ENCODE peak calls at places on chromosomes 16 and 17, in four cellular contexts. D, P, Y and T are unnamed samples.

GRCh38 chr16:80527297-80527696 is 13.5 kb upstream of the DYNLRB2 start:
- DNase-seq in P (no peak), D (peak; percentile 11), Y (no peak), T (no peak)

GRCh38 chr17:62995377-62995885 is 29.4 kb downstream of the TANC2 start:
- DNase-seq in P (no peak), D (peak; percentile 40), Y (no peak), T (no peak)

GRCh38 chr16:12675852-12676251 is 127.8 kb downstream of the CPPED1 start:
- DNase-seq in P (no peak), D (no peak), Y (no peak), T (no peak)

GRCh38 chr17:81898885-81899284 is 3.2 kb upstream of the NPB start:
- DNase-seq in D (no peak), Y (no peak), P (no peak), T (no peak)

GRCh38 chr16:54066451-54067056 is 220.0 kb downstream of the IRX3 start:
- DNase-seq in P (no peak), Y (no peak), D (no peak), T (no peak)

GRCh38 chr17:81479672-81480071 is 32.9 kb downstream of the ACTG1 start:
- DNase-seq in D (no peak), P (no peak), Y (no peak), T (no peak)

GRCh38 chr17:51805765-51806164 is 352.7 kb downstream of the CA10 start:
- DNase-seq in D (no peak), Y (no peak), P (no peak), T (no peak)

GRCh38 chr16:19123535-19124178 is 9.9 kb downstream of the ITPRIPL2 start:
- DNase-seq in D (no peak), Y (no peak), P (no peak), T (no peak)

GRCh38 chr17:43427362-43428043 is 28.7 kb downstream of the ARL4D start:
- DNase-seq in P (no peak), Y (no peak), D (no peak), T (no peak)

GRCh38 chr17:42016411-42016831 is 818 bp downstream of the DNAJC7 start:
- DNase-seq in D (peak; percentile 34), Y (no peak), P (no peak), T (no peak)

GRCh38 chr16:83898463-83899271 is at the start of gene MLYCD:
- DNase-seq in P (peak; percentile 95), D (peak; percentile 98), Y (peak; percentile 68), T (no peak)

GRCh38 chr17:80152057-80152831 is 5.3 kb upstream of the EIF4A3 start:
- DNase-seq in D (no peak), Y (no peak), P (no peak), T (no peak)

GRCh38 chr17:66423436-66423922 is 121.1 kb downstream of the PRKCA start:
- DNase-seq in Y (no peak), D (no peak), P (no peak), T (no peak)

GRCh38 chr16:12688972-12689850 is 114.5 kb downstream of the CPPED1 start:
- DNase-seq in Y (no peak), P (no peak), D (no peak), T (no peak)

GRCh38 chr17:43881176-43881575 is 26.2 kb downstream of the MPP2 start:
- DNase-seq in Y (no peak), P (no peak), D (no peak), T (no peak)

DNA sequence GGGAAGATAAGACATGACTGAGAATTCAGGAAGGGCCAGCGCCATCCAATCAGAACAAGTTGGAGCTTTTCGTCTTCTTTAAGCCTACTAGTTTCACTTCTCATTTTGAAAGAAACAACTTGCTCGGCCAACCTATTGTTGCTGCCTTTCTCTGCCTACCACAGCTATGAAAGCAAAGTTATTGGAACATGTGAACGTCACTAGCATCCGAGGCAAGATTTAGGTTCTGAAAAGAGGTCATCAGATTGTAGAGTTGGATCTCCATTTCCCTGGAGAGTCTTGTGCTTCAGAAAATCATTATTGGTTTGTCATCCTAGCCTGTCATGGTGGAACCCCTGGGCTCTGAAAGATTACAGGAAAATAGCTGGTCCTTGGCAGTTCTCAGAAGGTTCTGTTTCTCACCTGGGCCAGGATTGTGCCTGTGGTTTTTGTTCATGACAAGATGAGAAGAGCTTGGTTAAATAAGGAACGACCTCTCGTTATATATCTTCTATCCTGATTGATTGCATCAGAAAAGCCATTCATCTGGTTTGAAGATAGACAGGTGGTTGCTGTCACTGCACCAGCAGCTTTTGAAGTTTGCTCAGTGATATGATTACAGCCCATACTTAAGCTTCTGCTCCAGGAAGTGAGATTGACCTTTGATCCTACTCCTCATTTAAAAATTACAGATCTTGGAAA is 25.3 kb downstream of the CDH13 start:
- DNase-seq in P (no peak), D (no peak), Y (no peak), T (no peak)
- H3K27ac ChIP-seq in P (no peak overlapping the region), D (no peak overlapping the region), Y (no peak overlapping the region), T (peak overlapping the region; percentile 78)

GRCh38 chr17:75340636-75341035 is 51.4 kb upstream of the SLC25A19 start:
- DNase-seq in Y (no peak), P (no peak), D (no peak), T (no peak)
- H3K27ac ChIP-seq in Y (no peak overlapping the region), P (no peak overlapping the region), D (peak overlapping the region; percentile 7), T (no peak overlapping the region)

GRCh38 chr16:85029981-85030381 is 2.4 kb downstream of the KIAA0513 start:
- DNase-seq in Y (no peak), P (no peak), D (no peak), T (no peak)
- H3K27ac ChIP-seq in Y (no peak overlapping the region), P (no peak overlapping the region), D (no peak overlapping the region), T (peak overlapping the region; percentile 49)

DNA sequence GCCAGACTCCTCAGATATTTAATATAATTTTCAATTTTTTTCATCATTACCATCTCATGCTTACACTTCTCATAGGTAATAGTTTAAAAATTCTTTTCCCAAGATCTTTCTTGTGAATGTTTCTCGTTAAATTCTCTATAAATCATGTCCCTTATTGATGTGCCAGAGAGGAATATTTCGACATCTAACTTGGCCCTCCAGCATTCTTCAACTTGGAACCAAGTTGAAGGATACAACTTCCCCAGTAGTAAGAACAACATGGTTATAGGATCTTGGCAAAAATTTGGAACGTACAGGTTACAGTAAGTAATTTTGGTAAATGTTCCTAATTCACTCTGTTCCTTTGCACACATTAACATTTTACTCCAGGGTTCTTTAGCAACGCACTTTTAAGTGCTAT is 731.8 kb downstream of the CDH11 start:
- DNase-seq in D (no peak), Y (no peak), P (no peak), T (no peak)
- H3K27ac ChIP-seq in D (no peak overlapping the region), Y (no peak overlapping the region), P (no peak overlapping the region), T (no peak overlapping the region)

GRCh38 chr17:2595736-2596135 is 2.3 kb downstream of the PAFAH1B1 start:
- DNase-seq in D (no peak), P (no peak), Y (no peak), T (no peak)
- H3K27ac ChIP-seq in D (no peak overlapping the region), P (no peak overlapping the region), Y (no peak overlapping the region), T (no peak overlapping the region)